ENCODE peak calls at places on chromosomes 5 and 9, in six cellular contexts. U is GM23248, I is fibroblast of lung, H is neuronal stem cell, Z is H1, V is mesendoderm. E is an unnamed sample. For H3K4me1, the result is how much of the 10 kb centered on the place peaks cover.

GRCh38 chr5:167348286-167348926 is 943.0 kb upstream of the WWC1 start:
- DNase-seq in U (no peak), I (no peak), H (no peak), Z (no peak), V (no peak), E (no peak)

GRCh38 chr9:130890869-130891698 is 5.5 kb downstream of the QRFP start:
- DNase-seq in U (no peak), I (no peak), H (no peak), Z (no peak), V (no peak), E (peak)

GRCh38 chr5:91049800-91050199 is 333.3 kb downstream of the ARRDC3 start:
- DNase-seq in U (peak), I (peak), H (no peak), Z (no peak), V (no peak), E (no peak)

GRCh38 chr9:3459076-3459475 is 66.7 kb downstream of the RFX3 start:
- DNase-seq in U (no peak), I (no peak), H (no peak), Z (no peak), V (no peak), E (no peak)

GRCh38 chr9:126519660-126520425 is 93.9 kb upstream of the LMX1B start:
- DNase-seq in U (peak), I (no peak), H (no peak), Z (no peak), V (no peak), E (peak)

GRCh38 chr9:109020581-109020980 is 7.3 kb upstream of the CTNNAL1 start:
- DNase-seq in U (no peak), I (no peak), H (no peak), Z (no peak), V (no peak), E (no peak)

GRCh38 chr9:81591791-81592190 is 97.6 kb downstream of the TLE1 start:
- DNase-seq in U (no peak), I (no peak), H (no peak), Z (no peak), V (no peak), E (no peak)

GRCh38 chr5:139492700-139493192 is 10.2 kb upstream of the STING1 start:
- DNase-seq in U (peak), I (no peak), H (no peak), Z (no peak), V (no peak), E (no peak)

GRCh38 chr9:133188006-133188842 is 20.8 kb downstream of the OBP2B start:
- DNase-seq in U (no peak), I (no peak), H (peak), Z (no peak), V (peak), E (peak)

GRCh38 chr5:112317866-112318265 is 101.2 kb downstream of the EPB41L4A start:
- DNase-seq in U (no peak), I (no peak), H (no peak), Z (no peak), V (no peak), E (no peak)

GRCh38 chr5:80414113-80414512 is 6.2 kb downstream of the ZFYVE16 start:
- DNase-seq in U (peak), I (peak), H (no peak), Z (no peak), V (no peak), E (no peak)

GRCh38 chr9:105157178-105157583 is 87.3 kb upstream of the SLC44A1 start:
- DNase-seq in U (peak), I (peak), H (no peak), Z (no peak), V (peak), E (peak)

GRCh38 chr5:65928341-65928752 is 2.0 kb downstream of the ERBIN start:
- DNase-seq in U (peak), I (peak), H (no peak), Z (no peak), V (no peak), E (no peak)

GRCh38 chr9:98997580-98997979 is 53.9 kb downstream of the COL15A1 start:
- DNase-seq in U (peak), I (peak), H (no peak), Z (no peak), V (no peak), E (peak)

GRCh38 chr9:88236531-88237453 is 98.5 kb upstream of the SPATA31C2 start:
- DNase-seq in U (peak), I (peak), H (no peak), Z (no peak), V (no peak), E (no peak)

GRCh38 chr5:65262094-65262493 is 219.6 kb downstream of the ADAMTS6 start:
- DNase-seq in U (peak), I (no peak), H (no peak), Z (no peak), V (no peak), E (no peak)

GRCh38 chr5:72788851-72789505 is 27.5 kb upstream of the TNPO1 start:
- DNase-seq in U (peak), I (peak), H (no peak), Z (no peak), V (no peak), E (no peak)

GRCh38 chr5:160399402-160400353 is at the start of gene FAM200C:
- DNase-seq in U (peak), I (peak), H (peak), Z (peak), V (peak), E (peak)

GRCh38 chr5:56211298-56211865 is 21.7 kb downstream of the ANKRD55 start:
- DNase-seq in U (peak), I (peak), H (peak), Z (no peak), V (peak), E (no peak)

GRCh38 chr5:36360311-36360710 is 58.6 kb upstream of the RANBP3L start:
- DNase-seq in U (no peak), I (no peak), H (no peak), Z (no peak), V (no peak), E (no peak)

GRCh38 chr5:80284720-80285119 is 28.9 kb upstream of the SERINC5 start:
- DNase-seq in U (no peak), I (no peak), H (no peak), Z (no peak), V (no peak), E (no peak)

GRCh38 chr9:90965141-90965910 is 163.7 kb downstream of the SYK start:
- DNase-seq in U (no peak), I (no peak), H (no peak), Z (no peak), V (no peak), E (no peak)

GRCh38 chr5:102865510-102866314 is 110.6 kb downstream of the PAM start:
- DNase-seq in U (peak), I (peak), H (peak), Z (peak), V (peak), E (peak)

GRCh38 chr5:143094087-143094511 is 309.4 kb downstream of the NR3C1 start:
- DNase-seq in U (no peak), I (peak), H (peak), Z (no peak), V (peak), E (peak)

GRCh38 chr5:146785065-146785464 is 93.5 kb downstream of the PPP2R2B start:
- DNase-seq in U (no peak), I (no peak), H (no peak), Z (no peak), V (peak), E (no peak)

GRCh38 chr5:147223951-147224791 is 10.7 kb upstream of the STK32A start:
- DNase-seq in U (peak), I (peak), H (peak), Z (no peak), V (peak), E (peak)

GRCh38 chr9:137970686-137971476 is 93.3 kb downstream of the CACNA1B start:
- DNase-seq in U (no peak), I (no peak), H (no peak), Z (no peak), V (no peak), E (no peak)

GRCh38 chr9:69573666-69574456 is 98.3 kb downstream of the APBA1 start:
- DNase-seq in U (peak), I (peak), H (no peak), Z (no peak), V (no peak), E (no peak)

GRCh38 chr9:13380903-13381302 is 101.4 kb upstream of the MPDZ start:
- DNase-seq in U (no peak), I (no peak), H (no peak), Z (no peak), V (no peak), E (no peak)

GRCh38 chr9:129151469-129151868 is 26.6 kb downstream of the IER5L start:
- DNase-seq in U (no peak), I (no peak), H (no peak), Z (no peak), V (no peak), E (no peak)
- H3K27ac ChIP-seq in U (no peak), I (no peak), H (no peak), Z (no peak), V (no peak), E (no peak)

DNA sequence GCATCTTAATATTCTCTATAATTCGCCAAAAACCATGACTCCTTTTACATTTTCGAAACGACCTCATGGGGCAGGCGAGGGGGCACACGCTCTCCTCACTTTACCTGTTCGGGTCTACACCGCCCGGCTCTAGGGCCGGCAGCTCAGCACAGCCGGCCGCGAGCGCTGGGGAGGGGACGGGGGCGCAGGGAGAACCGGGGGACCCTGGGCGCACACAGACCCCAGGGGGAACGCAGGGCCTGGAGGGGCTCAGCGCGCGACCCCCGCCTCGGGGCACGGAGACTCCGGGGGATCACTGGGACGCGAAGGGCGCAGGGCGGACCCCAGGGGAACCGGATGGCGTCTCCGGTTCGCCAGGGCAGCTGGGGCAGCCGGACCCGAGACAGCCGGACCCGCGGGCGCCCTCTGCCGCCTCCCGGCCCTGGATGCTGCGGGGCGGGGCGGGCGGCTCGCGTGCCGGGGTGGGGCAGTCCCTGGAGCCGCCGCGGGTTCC is at the start of gene AHRR:
- DNase-seq in U (peak), I (peak), H (peak), Z (no peak), V (peak), E (peak)
- H3K9ac ChIP-seq in U (peak), I (peak), H (peak), Z (no peak), V (peak), E (no peak)

GRCh38 chr9:19171271-19171670 is 44.0 kb upstream of the PLIN2 start:
- DNase-seq in U (no peak), I (no peak), H (no peak), Z (no peak), V (no peak), E (no peak)
- H3K4me1 ChIP-seq in U (under half), I (under half), H (under half), Z (under half), V (under half), E (under half)

GRCh38 chr5:164335837-164336236 is 830.4 kb downstream of the MAT2B start:
- DNase-seq in U (peak), I (peak), H (no peak), Z (no peak), V (peak), E (no peak)
- H3K27ac ChIP-seq in U (no peak), I (no peak), H (no peak), Z (no peak), V (no peak), E (no peak)

GRCh38 chr5:169746147-169746694 is 109.1 kb downstream of the DOCK2 start:
- DNase-seq in U (no peak), I (no peak), H (no peak), Z (no peak), V (peak), E (peak)
- H3K9ac ChIP-seq in U (peak), I (no peak), H (no peak), Z (no peak), V (peak), E (no peak)

E was measured in endodermal cell.